ENCODE peak calls at places on chromosomes 13 and 19, in six cellular contexts. L, Q, K, U, C and X are unnamed samples.

GRCh38 chr13:21014666-21015170 is 46.7 kb downstream of the LATS2 start:
- ATAC-seq in L (peak), Q (no peak), K (peak), U (no peak), C (no peak), X (peak)

GRCh38 chr13:27587083-27587482 is 33.2 kb downstream of the LNX2 start:
- ATAC-seq in L (no peak), Q (no peak), K (no peak), U (no peak), C (no peak), X (no peak)

GRCh38 chr13:47521895-47522487 is 479.1 kb downstream of the SUCLA2 start:
- ATAC-seq in L (peak), Q (no peak), K (no peak), U (no peak), C (no peak), X (no peak)

GRCh38 chr13:104954210-104954609 is 1581.3 kb downstream of the EFNB2 start:
- ATAC-seq in L (no peak), Q (no peak), K (no peak), U (no peak), C (no peak), X (no peak)

GRCh38 chr19:3769494-3769893 is 2.5 kb downstream of the RAX2 start:
- ATAC-seq in L (no peak), Q (no peak), K (peak), U (no peak), C (no peak), X (no peak)

GRCh38 chr13:42569576-42570344 is 4.2 kb upstream of the TNFSF11 start:
- ATAC-seq in L (no peak), Q (no peak), K (no peak), U (no peak), C (no peak), X (no peak)

GRCh38 chr19:54606891-54607781 is 13.7 kb downstream of the LILRA1 start:
- ATAC-seq in L (peak), Q (peak), K (no peak), U (no peak), C (peak), X (no peak)

GRCh38 chr19:47467914-47468313 is 3.8 kb downstream of the SLC8A2 start:
- ATAC-seq in L (no peak), Q (no peak), K (no peak), U (no peak), C (no peak), X (no peak)

GRCh38 chr19:13985771-13986347 is 20.3 kb downstream of the RFX1 start:
- ATAC-seq in L (peak), Q (peak), K (no peak), U (peak), C (peak), X (no peak)

GRCh38 chr13:95533545-95534135 is 18.9 kb upstream of the CLDN10 start:
- ATAC-seq in L (no peak), Q (no peak), K (no peak), U (no peak), C (no peak), X (no peak)

GRCh38 chr13:91313103-91313502 is 34.4 kb upstream of the MIR17HG start:
- ATAC-seq in L (no peak), Q (peak), K (no peak), U (peak), C (peak), X (peak)

GRCh38 chr13:41581884-41582547 is 124.7 kb downstream of the RGCC start:
- ATAC-seq in L (peak), Q (no peak), K (no peak), U (no peak), C (no peak), X (no peak)

GRCh38 chr19:34370117-34370516 is 5.1 kb downstream of the GPI start:
- ATAC-seq in L (no peak), Q (no peak), K (peak), U (no peak), C (no peak), X (no peak)

GRCh38 chr13:36531746-36532486 is 99.6 kb downstream of the CCNA1 start:
- ATAC-seq in L (no peak), Q (no peak), K (no peak), U (no peak), C (no peak), X (no peak)

GRCh38 chr13:40517486-40518311 is 148.7 kb downstream of the FOXO1 start:
- ATAC-seq in L (no peak), Q (peak), K (no peak), U (peak), C (peak), X (no peak)

GRCh38 chr19:11551603-11552235 is 7.3 kb downstream of the ELOF1 start:
- ATAC-seq in L (no peak), Q (no peak), K (peak), U (no peak), C (no peak), X (peak)

GRCh38 chr19:44598880-44599279 is 14.5 kb upstream of the IGSF23 start:
- ATAC-seq in L (no peak), Q (no peak), K (no peak), U (no peak), C (no peak), X (no peak)

GRCh38 chr13:35211949-35212348 is 264.5 kb downstream of the MAB21L1 start:
- ATAC-seq in L (no peak), Q (no peak), K (no peak), U (no peak), C (no peak), X (no peak)

GRCh38 chr13:53052675-53053074 is 24.1 kb downstream of the OLFM4 start:
- ATAC-seq in L (peak), Q (no peak), K (no peak), U (no peak), C (no peak), X (no peak)

GRCh38 chr19:45138303-45138751 is 22.5 kb downstream of the NKPD1 start:
- ATAC-seq in L (no peak), Q (no peak), K (no peak), U (no peak), C (no peak), X (no peak)

GRCh38 chr19:19259741-19260140 is 13.4 kb downstream of the TM6SF2 start:
- ATAC-seq in L (no peak), Q (peak), K (no peak), U (no peak), C (no peak), X (no peak)

GRCh38 chr19:48355555-48355954 is 8.2 kb downstream of the TMEM143 start:
- ATAC-seq in L (no peak), Q (no peak), K (no peak), U (no peak), C (no peak), X (no peak)

GRCh38 chr19:10848208-10848843 is at the start of gene C19orf38:
- ATAC-seq in L (no peak), Q (no peak), K (no peak), U (peak), C (peak), X (no peak)

GRCh38 chr19:52600639-52601024 is 30.5 kb downstream of the ZNF701 start:
- ATAC-seq in L (peak), Q (peak), K (peak), U (peak), C (peak), X (peak)

GRCh38 chr13:40981361-40981760 is 37.8 kb downstream of the ELF1 start:
- ATAC-seq in L (no peak), Q (no peak), K (no peak), U (no peak), C (peak), X (peak)

GRCh38 chr19:335072-335471 is 9.5 kb downstream of the MIER2 start:
- ATAC-seq in L (no peak), Q (no peak), K (no peak), U (no peak), C (no peak), X (no peak)

GRCh38 chr19:10514211-10515145 is 2.8 kb downstream of the S1PR5 start:
- ATAC-seq in L (no peak), Q (no peak), K (no peak), U (peak), C (peak), X (no peak)

GRCh38 chr13:77521194-77521593 is 14.3 kb upstream of the SCEL start:
- ATAC-seq in L (no peak), Q (no peak), K (no peak), U (no peak), C (no peak), X (no peak)

GRCh38 chr19:35665157-35665556 is 1.2 kb upstream of the UPK1A start:
- ATAC-seq in L (no peak), Q (no peak), K (no peak), U (no peak), C (no peak), X (no peak)

GRCh38 chr13:99425485-99426341 is 75.6 kb upstream of the TM9SF2 start:
- ATAC-seq in L (no peak), Q (peak), K (no peak), U (peak), C (peak), X (no peak)

GRCh38 chr13:78750735-78751134 is 91.8 kb upstream of the OBI1 start:
- ATAC-seq in L (no peak), Q (no peak), K (no peak), U (no peak), C (no peak), X (no peak)

GRCh38 chr19:45693168-45693788 is 812 bp downstream of the QPCTL start:
- ATAC-seq in L (peak), Q (no peak), K (no peak), U (no peak), C (no peak), X (no peak)

GRCh38 chr13:46801831-46802230 is 4.9 kb upstream of the ESD start:
- ATAC-seq in L (no peak), Q (no peak), K (no peak), U (no peak), C (no peak), X (no peak)

GRCh38 chr19:9956956-9957355 is 20.6 kb upstream of the OLFM2 start:
- ATAC-seq in L (no peak), Q (no peak), K (no peak), U (no peak), C (no peak), X (no peak)

GRCh38 chr13:28574617-28575142 is 79.8 kb upstream of the FLT1 start:
- ATAC-seq in L (peak), Q (peak), K (peak), U (no peak), C (peak), X (no peak)

GRCh38 chr13:41919741-41920487 is 41.0 kb downstream of the VWA8 start:
- ATAC-seq in L (peak), Q (no peak), K (peak), U (no peak), C (no peak), X (no peak)

GRCh38 chr13:50871405-50871804 is 27.9 kb upstream of the DLEU7 start:
- ATAC-seq in L (no peak), Q (no peak), K (no peak), U (no peak), C (no peak), X (no peak)